ENCODE peak calls at places on chromosomes 7 and 10, in five cellular contexts. A is AG09309; S is NCI-H1092; U is NCI-H1105 treated with DMSO at 0.1 percent for 48 hours; T is stimulated activated CD4-positive, alpha-beta T cell treated with anti-CD3 and anti-CD28 coated beads, Interleukin-15, amount 100 ng/mL, for 24 hours. P is an unnamed sample.
A peak's percentile ranks its signal among the peaks of the same experiment; 100 is the strongest.

GRCh38 chr10:35640951-35641429 is 1.1 kb downstream of the FZD8 start:
- DNase-seq in A (peak; percentile 67), S (peak; percentile 55), U (peak; percentile 54), T (peak; percentile 69), P (peak; percentile 52)

GRCh38 chr10:92240289-92241157 is 50.4 kb downstream of the CPEB3 start:
- DNase-seq in A (peak; percentile 27), S (peak; percentile 25), U (peak; percentile 70), T (peak; percentile 28), P (peak; percentile 29)

GRCh38 chr10:28219241-28219640 is 83.6 kb downstream of the MPP7 start:
- DNase-seq in A (peak; percentile 31), S (no peak), U (no peak), T (no peak), P (no peak)

GRCh38 chr7:139600306-139600705 is 76.8 kb downstream of the CLEC2L start:
- DNase-seq in A (no peak), S (no peak), U (no peak), T (no peak), P (no peak)

GRCh38 chr10:75969031-75969430 is 537.6 kb downstream of the LRMDA start:
- DNase-seq in A (no peak), S (no peak), U (no peak), T (no peak), P (no peak)

GRCh38 chr7:91527460-91527859 is 263.2 kb downstream of the FZD1 start:
- DNase-seq in A (no peak), S (no peak), U (no peak), T (no peak), P (no peak)

GRCh38 chr10:4533626-4534025 is 292.4 kb upstream of the AKR1E2 start:
- DNase-seq in A (no peak), S (no peak), U (no peak), T (no peak), P (no peak)

GRCh38 chr7:37141742-37142141 is 306.9 kb downstream of the ELMO1 start:
- DNase-seq in A (no peak), S (no peak), U (no peak), T (no peak), P (no peak)

GRCh38 chr10:122446668-122447410 is 7.6 kb upstream of the ARMS2 start:
- DNase-seq in A (no peak), S (no peak), U (no peak), T (no peak), P (no peak)

GRCh38 chr10:52566471-52567246 is 205.9 kb downstream of the MBL2 start:
- DNase-seq in A (peak; percentile 38), S (no peak), U (no peak), T (no peak), P (no peak)

GRCh38 chr7:106073701-106074100 is 38.4 kb downstream of the SYPL1 start:
- DNase-seq in A (no peak), S (no peak), U (no peak), T (no peak), P (no peak)

GRCh38 chr10:70810967-70811366 is 4.8 kb upstream of the SGPL1 start:
- DNase-seq in A (no peak), S (no peak), U (no peak), T (no peak), P (no peak)

GRCh38 chr7:85776691-85777363 is 590.0 kb upstream of the SEMA3D start:
- DNase-seq in A (peak; percentile 45), S (no peak), U (no peak), T (no peak), P (no peak)

GRCh38 chr7:81908220-81908619 is 138.4 kb upstream of the HGF start:
- DNase-seq in A (no peak), S (no peak), U (no peak), T (no peak), P (no peak)

GRCh38 chr7:88344956-88345832 is 38.5 kb upstream of the STEAP4 start:
- DNase-seq in A (no peak), S (peak; percentile 9), U (peak; percentile 53), T (peak; percentile 14), P (peak; percentile 20)